ENCODE peak calls at places on chromosomes 13 and 19, in six cellular contexts. A is breast epithelium; B is stimulated activated CD4-positive, alpha-beta T cell treated with anti-CD3 and anti-CD28 coated beads, Interleukin-12 subunit alpha, Interleukin-12 subunit beta, amount 100 ng/mL, for 48 hours; Q is M059J; W is nucleus accumbens; M is H7. X is an unnamed sample.

GRCh38 chr19:33386361-33386858 is 12.9 kb downstream of the CEBPG start:
- DNase-seq in Q (no peak), W (no peak), A (no peak), M (no peak), B (no peak), X (no peak)

GRCh38 chr19:3642296-3642695 is 15.7 kb upstream of the CACTIN start:
- DNase-seq in M (no peak), Q (no peak), B (no peak), W (no peak), A (no peak), X (no peak)

GRCh38 chr19:38135150-38135998 is 88.6 kb downstream of the DPF1 start:
- DNase-seq in M (no peak), B (no peak), Q (no peak), A (no peak), W (no peak), X (no peak)

GRCh38 chr13:64234255-64234654 is 2818.6 kb upstream of the PCDH20 start:
- DNase-seq in M (no peak), Q (peak; percentile 46), W (no peak), B (no peak), A (no peak), X (no peak)

GRCh38 chr19:29448046-29448445 is 77.7 kb upstream of the VSTM2B start:
- DNase-seq in A (no peak), Q (no peak), M (peak; percentile 4), B (no peak), W (no peak), X (no peak)

GRCh38 chr19:45507864-45508680 is 793 bp downstream of the VASP start:
- DNase-seq in Q (peak; percentile 49), B (no peak), W (no peak), A (peak; percentile 62), M (peak; percentile 92), X (no peak)

GRCh38 chr19:33040994-33041827 is 23.5 kb downstream of the RHPN2 start:
- DNase-seq in A (no peak), M (no peak), W (no peak), Q (peak; percentile 99), B (no peak), X (no peak)

GRCh38 chr19:45863840-45864628 is at the start of gene FOXA3:
- DNase-seq in W (no peak), A (no peak), M (peak; percentile 98), Q (peak; percentile 53), B (no peak), X (no peak)

GRCh38 chr13:39263033-39263432 is 224.8 kb downstream of the NHLRC3 start:
- DNase-seq in A (no peak), W (no peak), B (peak; percentile 43), Q (peak; percentile 42), M (peak; percentile 56), X (peak; percentile 63)

GRCh38 chr19:31110331-31110730 is 238.9 kb downstream of the TSHZ3 start:
- DNase-seq in W (no peak), M (peak; percentile 50), A (no peak), Q (peak; percentile 36), B (no peak), X (no peak)

GRCh38 chr19:40223135-40223822 is 3.2 kb downstream of the CCNP start:
- DNase-seq in M (peak; percentile 99), A (no peak), W (no peak), B (no peak), Q (no peak), X (peak; percentile 37)

GRCh38 chr19:35224681-35225604 is 3.6 kb downstream of the FAM187B start:
- DNase-seq in W (no peak), B (no peak), A (no peak), M (peak; percentile 84), Q (no peak), X (no peak)

GRCh38 chr19:45881082-45881908 is 4.6 kb downstream of the IRF2BP1 start:
- DNase-seq in Q (no peak), B (no peak), A (no peak), M (peak; percentile 28), W (no peak), X (no peak)

GRCh38 chr19:6076675-6077463 is 33.4 kb downstream of the RFX2 start:
- DNase-seq in W (no peak), M (no peak), Q (peak; percentile 93), B (no peak), A (no peak), X (no peak)

GRCh38 chr13:45447050-45447661 is 17.6 kb upstream of the COG3 start:
- DNase-seq in W (no peak), M (no peak), A (no peak), Q (no peak), B (no peak), X (no peak)

GRCh38 chr13:26538363-26539317 is 18.8 kb upstream of the WASF3 start:
- DNase-seq in M (no peak), W (no peak), B (no peak), A (no peak), Q (no peak), X (no peak)

GRCh38 chr19:45186509-45187334 is 8.1 kb downstream of the BLOC1S3 start:
- DNase-seq in B (no peak), Q (peak; percentile 41), M (no peak), A (no peak), W (no peak), X (no peak)

GRCh38 chr13:108346376-108346775 is 76.9 kb downstream of the TNFSF13B start:
- DNase-seq in W (no peak), Q (no peak), B (no peak), A (no peak), M (no peak), X (no peak)